ENCODE peak calls at places on chromosomes 2 and 18, in nine cellular contexts. One of them, this sample, is unnamed.

GRCh38 chr2:30481323-30481800 is 34.3 kb downstream of the LCLAT1 start:
- DNase-seq in fibroblast of lung: no peak
- DNase-seq in skeletal muscle cell: no peak
- DNase-seq in tibial artery: peak; percentile 56
- DNase-seq in left lung: peak; percentile 56
- DNase-seq in WERI-Rb-1: no peak
- DNase-seq in Peyer's patch: no peak
- DNase-seq in prostate gland: no peak
- DNase-seq in upper lobe of right lung: no peak
- DNase-seq in this sample: no peak

GRCh38 chr2:150520887-150521664 is 33.6 kb upstream of the RND3 start:
- DNase-seq in fibroblast of lung: peak; percentile 57
- DNase-seq in skeletal muscle cell: peak; percentile 47
- DNase-seq in tibial artery: no peak
- DNase-seq in left lung: no peak
- DNase-seq in WERI-Rb-1: no peak
- DNase-seq in Peyer's patch: no peak
- DNase-seq in prostate gland: peak; percentile 11
- DNase-seq in upper lobe of right lung: no peak
- DNase-seq in this sample: peak; percentile 69

GRCh38 chr18:31633416-31634330 is 42.0 kb downstream of the TTR start:
- DNase-seq in fibroblast of lung: no peak
- DNase-seq in skeletal muscle cell: no peak
- DNase-seq in tibial artery: no peak
- DNase-seq in left lung: no peak
- DNase-seq in WERI-Rb-1: no peak
- DNase-seq in Peyer's patch: no peak
- DNase-seq in prostate gland: no peak
- DNase-seq in upper lobe of right lung: no peak
- DNase-seq in this sample: no peak

GRCh38 chr2:26785431-26786206 is at the start of gene CENPA:
- DNase-seq in fibroblast of lung: peak; percentile 100
- DNase-seq in skeletal muscle cell: peak; percentile 98
- DNase-seq in tibial artery: peak; percentile 97
- DNase-seq in left lung: peak; percentile 97
- DNase-seq in WERI-Rb-1: peak; percentile 99
- DNase-seq in Peyer's patch: peak; percentile 95
- DNase-seq in prostate gland: peak; percentile 97
- DNase-seq in upper lobe of right lung: peak; percentile 96
- DNase-seq in this sample: peak; percentile 100

GRCh38 chr18:27778441-27778840 is 398.5 kb downstream of the CDH2 start:
- DNase-seq in fibroblast of lung: peak; percentile 22
- DNase-seq in skeletal muscle cell: no peak
- DNase-seq in tibial artery: no peak
- DNase-seq in left lung: no peak
- DNase-seq in WERI-Rb-1: no peak
- DNase-seq in Peyer's patch: no peak
- DNase-seq in prostate gland: no peak
- DNase-seq in upper lobe of right lung: no peak
- DNase-seq in this sample: peak; percentile 8

GRCh38 chr2:36562245-36562644 is 35.7 kb downstream of the FEZ2 start:
- DNase-seq in fibroblast of lung: peak; percentile 53
- DNase-seq in skeletal muscle cell: no peak
- DNase-seq in tibial artery: no peak
- DNase-seq in left lung: no peak
- DNase-seq in WERI-Rb-1: no peak
- DNase-seq in Peyer's patch: no peak
- DNase-seq in prostate gland: no peak
- DNase-seq in upper lobe of right lung: no peak
- DNase-seq in this sample: no peak

GRCh38 chr2:26324903-26325302 is 21.0 kb upstream of the SELENOI start:
- DNase-seq in fibroblast of lung: no peak
- DNase-seq in skeletal muscle cell: no peak
- DNase-seq in tibial artery: no peak
- DNase-seq in left lung: no peak
- DNase-seq in WERI-Rb-1: no peak
- DNase-seq in Peyer's patch: no peak
- DNase-seq in prostate gland: no peak
- DNase-seq in upper lobe of right lung: no peak
- DNase-seq in this sample: no peak

GRCh38 chr2:69184224-69184623 is 171.2 kb downstream of the ANTXR1 start:
- DNase-seq in fibroblast of lung: no peak
- DNase-seq in skeletal muscle cell: no peak
- DNase-seq in tibial artery: no peak
- DNase-seq in left lung: no peak
- DNase-seq in WERI-Rb-1: no peak
- DNase-seq in Peyer's patch: no peak
- DNase-seq in prostate gland: no peak
- DNase-seq in upper lobe of right lung: no peak
- DNase-seq in this sample: no peak

GRCh38 chr2:239277401-239278085 is 123.3 kb downstream of the HDAC4 start:
- DNase-seq in fibroblast of lung: no peak
- DNase-seq in skeletal muscle cell: no peak
- DNase-seq in tibial artery: no peak
- DNase-seq in left lung: no peak
- DNase-seq in WERI-Rb-1: no peak
- DNase-seq in Peyer's patch: no peak
- DNase-seq in prostate gland: no peak
- DNase-seq in upper lobe of right lung: peak; percentile 53
- DNase-seq in this sample: no peak

GRCh38 chr18:21444465-21445023 is 156.0 kb downstream of the ESCO1 start:
- DNase-seq in fibroblast of lung: peak; percentile 78
- DNase-seq in skeletal muscle cell: peak; percentile 15
- DNase-seq in tibial artery: no peak
- DNase-seq in left lung: no peak
- DNase-seq in WERI-Rb-1: peak; percentile 34
- DNase-seq in Peyer's patch: no peak
- DNase-seq in prostate gland: peak; percentile 11
- DNase-seq in upper lobe of right lung: no peak
- DNase-seq in this sample: peak; percentile 58

GRCh38 chr2:77566131-77566530 is 44.0 kb upstream of the LRRTM4 start:
- DNase-seq in fibroblast of lung: no peak
- DNase-seq in skeletal muscle cell: no peak
- DNase-seq in tibial artery: no peak
- DNase-seq in left lung: no peak
- DNase-seq in WERI-Rb-1: no peak
- DNase-seq in Peyer's patch: no peak
- DNase-seq in prostate gland: no peak
- DNase-seq in upper lobe of right lung: no peak
- DNase-seq in this sample: no peak

GRCh38 chr18:9323750-9324445 is 10.7 kb upstream of the TWSG1 start:
- DNase-seq in fibroblast of lung: peak; percentile 64
- DNase-seq in skeletal muscle cell: peak; percentile 21
- DNase-seq in tibial artery: no peak
- DNase-seq in left lung: no peak
- DNase-seq in WERI-Rb-1: no peak
- DNase-seq in Peyer's patch: no peak
- DNase-seq in prostate gland: no peak
- DNase-seq in upper lobe of right lung: no peak
- DNase-seq in this sample: peak; percentile 72

GRCh38 chr2:88810017-88810416 is 118.5 kb downstream of the RPIA start:
- DNase-seq in fibroblast of lung: no peak
- DNase-seq in skeletal muscle cell: no peak
- DNase-seq in tibial artery: no peak
- DNase-seq in left lung: no peak
- DNase-seq in WERI-Rb-1: no peak
- DNase-seq in Peyer's patch: no peak
- DNase-seq in prostate gland: no peak
- DNase-seq in upper lobe of right lung: no peak
- DNase-seq in this sample: no peak

GRCh38 chr2:41723531-41723930 is 324.3 kb upstream of the PKDCC start:
- DNase-seq in fibroblast of lung: peak; percentile 3
- DNase-seq in skeletal muscle cell: no peak
- DNase-seq in tibial artery: no peak
- DNase-seq in left lung: no peak
- DNase-seq in WERI-Rb-1: peak; percentile 65
- DNase-seq in Peyer's patch: no peak
- DNase-seq in prostate gland: no peak
- DNase-seq in upper lobe of right lung: no peak
- DNase-seq in this sample: no peak

GRCh38 chr2:237150831-237151230 is 65.1 kb downstream of the COPS8 start:
- DNase-seq in fibroblast of lung: no peak
- DNase-seq in skeletal muscle cell: no peak
- DNase-seq in tibial artery: no peak
- DNase-seq in left lung: no peak
- DNase-seq in WERI-Rb-1: no peak
- DNase-seq in Peyer's patch: no peak
- DNase-seq in prostate gland: no peak
- DNase-seq in upper lobe of right lung: no peak
- DNase-seq in this sample: no peak

GRCh38 chr2:132416996-132417395 is 391 bp downstream of the GPR39 start:
- DNase-seq in fibroblast of lung: no peak
- DNase-seq in skeletal muscle cell: no peak
- DNase-seq in tibial artery: no peak
- DNase-seq in left lung: no peak
- DNase-seq in WERI-Rb-1: peak; percentile 22
- DNase-seq in Peyer's patch: no peak
- DNase-seq in prostate gland: no peak
- DNase-seq in upper lobe of right lung: peak; percentile 66
- DNase-seq in this sample: no peak
- H3K4me3 ChIP-seq in fibroblast of lung: no peak overlapping the region
- H3K4me3 ChIP-seq in skeletal muscle cell: peak overlapping the region; percentile 27
- H3K4me3 ChIP-seq in tibial artery: no peak overlapping the region
- H3K4me3 ChIP-seq in left lung: peak overlapping the region; percentile 29
- H3K4me3 ChIP-seq in WERI-Rb-1: peak overlapping the region; percentile 71
- H3K4me3 ChIP-seq in Peyer's patch: peak overlapping the region; percentile 66
- H3K4me3 ChIP-seq in prostate gland: no peak overlapping the region
- H3K4me3 ChIP-seq in upper lobe of right lung: peak overlapping the region; percentile 57
- H3K4me3 ChIP-seq in this sample: peak overlapping the region; percentile 40

DNA sequence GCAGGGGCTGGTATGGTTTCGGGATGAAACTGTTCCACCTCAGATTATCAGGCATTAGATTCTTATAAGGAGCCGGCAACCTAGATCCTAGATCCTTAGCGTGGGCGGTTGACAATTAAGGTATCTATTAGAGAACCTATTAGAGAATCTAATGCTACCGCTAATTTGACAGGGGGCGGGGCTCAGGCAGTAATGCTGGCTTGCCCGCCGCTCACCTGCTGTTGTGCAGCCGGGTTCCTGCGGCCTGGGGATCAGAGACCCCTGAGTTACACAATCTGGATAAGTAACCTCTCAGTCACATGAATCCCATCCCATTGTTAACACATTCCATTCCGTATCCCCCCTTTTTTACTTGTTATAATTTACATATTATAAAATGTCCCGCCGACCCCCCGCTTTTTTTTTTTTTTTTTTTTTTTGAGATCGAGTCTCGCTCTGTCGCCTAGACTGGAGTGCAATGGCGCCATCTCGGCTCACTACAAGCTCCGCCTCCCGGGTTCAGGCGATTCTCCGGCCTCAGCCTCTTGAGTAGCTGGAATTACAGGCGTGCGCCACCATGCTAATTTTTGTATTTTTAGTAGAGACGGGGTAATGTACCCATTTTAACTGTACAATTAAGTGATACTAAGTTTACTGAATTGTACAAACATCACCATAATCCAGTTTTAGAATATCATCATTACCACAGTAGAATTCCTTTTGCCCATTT is 42.0 kb upstream of the GPD2 start:
- DNase-seq in fibroblast of lung: no peak
- DNase-seq in skeletal muscle cell: no peak
- DNase-seq in tibial artery: no peak
- DNase-seq in left lung: no peak
- DNase-seq in WERI-Rb-1: no peak
- DNase-seq in Peyer's patch: no peak
- DNase-seq in prostate gland: no peak
- DNase-seq in upper lobe of right lung: no peak
- DNase-seq in this sample: no peak
- H3K4me3 ChIP-seq in fibroblast of lung: no peak overlapping the region
- H3K4me3 ChIP-seq in skeletal muscle cell: no peak overlapping the region
- H3K4me3 ChIP-seq in tibial artery: no peak overlapping the region
- H3K4me3 ChIP-seq in left lung: no peak overlapping the region
- H3K4me3 ChIP-seq in WERI-Rb-1: no peak overlapping the region
- H3K4me3 ChIP-seq in Peyer's patch: no peak overlapping the region
- H3K4me3 ChIP-seq in prostate gland: no peak overlapping the region
- H3K4me3 ChIP-seq in upper lobe of right lung: no peak overlapping the region
- H3K4me3 ChIP-seq in this sample: no peak overlapping the region

GRCh38 chr2:173235947-173236803 is 118.5 kb upstream of the CDCA7 start:
- DNase-seq in fibroblast of lung: no peak
- DNase-seq in skeletal muscle cell: no peak
- DNase-seq in tibial artery: no peak
- DNase-seq in left lung: no peak
- DNase-seq in WERI-Rb-1: no peak
- DNase-seq in Peyer's patch: no peak
- DNase-seq in prostate gland: no peak
- DNase-seq in upper lobe of right lung: no peak
- DNase-seq in this sample: no peak
- H3K4me3 ChIP-seq in fibroblast of lung: no peak overlapping the region
- H3K4me3 ChIP-seq in skeletal muscle cell: no peak overlapping the region
- H3K4me3 ChIP-seq in tibial artery: no peak overlapping the region
- H3K4me3 ChIP-seq in left lung: no peak overlapping the region
- H3K4me3 ChIP-seq in WERI-Rb-1: no peak overlapping the region
- H3K4me3 ChIP-seq in Peyer's patch: no peak overlapping the region
- H3K4me3 ChIP-seq in prostate gland: no peak overlapping the region
- H3K4me3 ChIP-seq in upper lobe of right lung: no peak overlapping the region
- H3K4me3 ChIP-seq in this sample: no peak overlapping the region

GRCh38 chr2:112585873-112586477 is 1.6 kb downstream of the CHCHD5 start:
- DNase-seq in fibroblast of lung: no peak
- DNase-seq in skeletal muscle cell: no peak
- DNase-seq in tibial artery: no peak
- DNase-seq in left lung: no peak
- DNase-seq in WERI-Rb-1: no peak
- DNase-seq in Peyer's patch: no peak
- DNase-seq in prostate gland: no peak
- DNase-seq in upper lobe of right lung: no peak
- DNase-seq in this sample: no peak

GRCh38 chr2:112584134-112584890 is at the start of gene CHCHD5:
- DNase-seq in fibroblast of lung: peak; percentile 97
- DNase-seq in skeletal muscle cell: peak; percentile 82
- DNase-seq in tibial artery: peak; percentile 98
- DNase-seq in left lung: peak; percentile 94
- DNase-seq in WERI-Rb-1: peak; percentile 96
- DNase-seq in Peyer's patch: peak; percentile 95
- DNase-seq in prostate gland: peak; percentile 95
- DNase-seq in upper lobe of right lung: peak; percentile 97
- DNase-seq in this sample: peak; percentile 91

GRCh38 chr2:112583497-112584133 is 794 bp upstream of the CHCHD5 start:
- DNase-seq in fibroblast of lung: peak; percentile 32
- DNase-seq in skeletal muscle cell: no peak
- DNase-seq in tibial artery: peak; percentile 23
- DNase-seq in left lung: no peak
- DNase-seq in WERI-Rb-1: no peak
- DNase-seq in Peyer's patch: no peak
- DNase-seq in prostate gland: peak; percentile 5
- DNase-seq in upper lobe of right lung: no peak
- DNase-seq in this sample: no peak

GRCh38 chr2:112584891-112585250 is 462 bp downstream of the CHCHD5 start:
- DNase-seq in fibroblast of lung: no peak
- DNase-seq in skeletal muscle cell: no peak
- DNase-seq in tibial artery: no peak
- DNase-seq in left lung: no peak
- DNase-seq in WERI-Rb-1: no peak
- DNase-seq in Peyer's patch: no peak
- DNase-seq in prostate gland: no peak
- DNase-seq in upper lobe of right lung: no peak
- DNase-seq in this sample: no peak

DNA sequence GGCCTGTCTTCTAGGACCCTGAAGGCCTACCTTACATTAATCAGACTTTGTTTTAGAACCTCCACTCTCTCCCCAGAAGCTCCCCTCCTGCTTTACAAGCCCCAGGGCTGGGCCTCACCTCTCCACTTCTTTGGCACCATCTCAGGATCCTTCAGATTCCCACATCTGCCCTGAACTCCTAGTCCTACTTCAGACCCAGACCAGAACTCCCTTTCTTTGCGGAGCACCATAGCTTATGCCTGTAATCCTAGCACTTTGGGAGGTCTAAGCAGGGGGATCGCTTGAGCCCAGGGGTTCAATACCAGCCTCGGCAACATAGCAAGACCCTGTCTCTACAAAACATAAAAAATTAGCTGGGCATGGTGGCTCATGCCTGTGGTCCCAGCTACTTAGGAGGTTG is 991 bp downstream of the CHCHD5 start:
- DNase-seq in fibroblast of lung: no peak
- DNase-seq in skeletal muscle cell: no peak
- DNase-seq in tibial artery: no peak
- DNase-seq in left lung: no peak
- DNase-seq in WERI-Rb-1: no peak
- DNase-seq in Peyer's patch: no peak
- DNase-seq in prostate gland: no peak
- DNase-seq in upper lobe of right lung: no peak
- DNase-seq in this sample: no peak
- H3K4me3 ChIP-seq in fibroblast of lung: peak overlapping the region; percentile 83
- H3K4me3 ChIP-seq in skeletal muscle cell: peak overlapping the region; percentile 61
- H3K4me3 ChIP-seq in tibial artery: peak overlapping the region; percentile 63
- H3K4me3 ChIP-seq in left lung: peak overlapping the region; percentile 63
- H3K4me3 ChIP-seq in WERI-Rb-1: peak overlapping the region; percentile 82
- H3K4me3 ChIP-seq in Peyer's patch: peak overlapping the region; percentile 71
- H3K4me3 ChIP-seq in prostate gland: peak overlapping the region; percentile 51
- H3K4me3 ChIP-seq in upper lobe of right lung: peak overlapping the region; percentile 72
- H3K4me3 ChIP-seq in this sample: peak overlapping the region; percentile 68

This sample was measured in astrocyte of the cerebellum.